ENCODE peak calls at places on chromosomes 3 and 15, in seven cellular contexts. One of them, this sample, is unnamed.

GRCh38 chr3:171123913-171124312 is 97.4 kb upstream of the SLC2A2 start:
- DNase-seq in mammary epithelial cell: no peak
- DNase-seq in cardiac septum: no peak
- DNase-seq in NAMALWA: no peak
- DNase-seq in GM12891: no peak
- DNase-seq in GM12865: no peak
- DNase-seq in NCI-H345: no peak
- DNase-seq in this sample: no peak

GRCh38 chr3:128318275-128318920 is 148.3 kb downstream of the DNAJB8 start:
- DNase-seq in cardiac septum: peak; percentile 68
- DNase-seq in NCI-H345: no peak
- DNase-seq in GM12865: no peak
- DNase-seq in NAMALWA: no peak
- DNase-seq in GM12891: no peak
- DNase-seq in mammary epithelial cell: no peak
- DNase-seq in this sample: no peak

GRCh38 chr3:196073188-196073838 is 8.6 kb downstream of the TFRC start:
- DNase-seq in GM12891: peak; percentile 34
- DNase-seq in cardiac septum: no peak
- DNase-seq in GM12865: peak; percentile 81
- DNase-seq in NCI-H345: peak; percentile 77
- DNase-seq in mammary epithelial cell: peak; percentile 31
- DNase-seq in NAMALWA: peak; percentile 86
- DNase-seq in this sample: peak; percentile 73

GRCh38 chr15:76313731-76314130 is 2.5 kb upstream of the ETFA start:
- DNase-seq in cardiac septum: no peak
- DNase-seq in mammary epithelial cell: no peak
- DNase-seq in GM12865: no peak
- DNase-seq in NCI-H345: no peak
- DNase-seq in GM12891: no peak
- DNase-seq in NAMALWA: no peak
- DNase-seq in this sample: no peak

GRCh38 chr3:65291448-65292091 is 603.8 kb upstream of the ADAMTS9 start:
- DNase-seq in GM12865: no peak
- DNase-seq in NAMALWA: no peak
- DNase-seq in mammary epithelial cell: peak; percentile 3
- DNase-seq in NCI-H345: no peak
- DNase-seq in cardiac septum: no peak
- DNase-seq in GM12891: no peak
- DNase-seq in this sample: no peak

GRCh38 chr3:37715358-37715757 is 146.3 kb upstream of the CTDSPL start:
- DNase-seq in GM12865: no peak
- DNase-seq in NAMALWA: no peak
- DNase-seq in cardiac septum: no peak
- DNase-seq in GM12891: no peak
- DNase-seq in mammary epithelial cell: no peak
- DNase-seq in NCI-H345: no peak
- DNase-seq in this sample: no peak

GRCh38 chr3:191391873-191392808 is 61.8 kb upstream of the UTS2B start:
- DNase-seq in GM12891: no peak
- DNase-seq in cardiac septum: no peak
- DNase-seq in GM12865: no peak
- DNase-seq in NAMALWA: no peak
- DNase-seq in mammary epithelial cell: no peak
- DNase-seq in NCI-H345: no peak
- DNase-seq in this sample: no peak

GRCh38 chr3:39124876-39125836 is 17.7 kb downstream of the TTC21A start:
- DNase-seq in NCI-H345: no peak
- DNase-seq in GM12865: no peak
- DNase-seq in cardiac septum: peak; percentile 70
- DNase-seq in NAMALWA: no peak
- DNase-seq in GM12891: no peak
- DNase-seq in mammary epithelial cell: no peak
- DNase-seq in this sample: no peak

GRCh38 chr15:40410476-40410875 is 4.9 kb downstream of the IVD start:
- DNase-seq in NCI-H345: no peak
- DNase-seq in mammary epithelial cell: no peak
- DNase-seq in GM12865: no peak
- DNase-seq in cardiac septum: no peak
- DNase-seq in NAMALWA: no peak
- DNase-seq in GM12891: no peak
- DNase-seq in this sample: no peak

GRCh38 chr15:98546325-98546724 is 102.0 kb upstream of the IGF1R start:
- DNase-seq in NCI-H345: no peak
- DNase-seq in GM12891: no peak
- DNase-seq in cardiac septum: no peak
- DNase-seq in GM12865: no peak
- DNase-seq in NAMALWA: no peak
- DNase-seq in mammary epithelial cell: no peak
- DNase-seq in this sample: no peak

GRCh38 chr15:38843736-38844590 is 279.3 kb upstream of the RASGRP1 start:
- DNase-seq in GM12891: no peak
- DNase-seq in cardiac septum: no peak
- DNase-seq in GM12865: peak; percentile 9
- DNase-seq in mammary epithelial cell: no peak
- DNase-seq in NAMALWA: no peak
- DNase-seq in NCI-H345: no peak
- DNase-seq in this sample: no peak

GRCh38 chr3:172635588-172635987 is 75.3 kb downstream of the NCEH1 start:
- DNase-seq in NCI-H345: no peak
- DNase-seq in GM12891: peak; percentile 10
- DNase-seq in GM12865: peak; percentile 55
- DNase-seq in NAMALWA: no peak
- DNase-seq in mammary epithelial cell: peak; percentile 76
- DNase-seq in cardiac septum: no peak
- DNase-seq in this sample: no peak

GRCh38 chr3:14519406-14519805 is 20.7 kb downstream of the GRIP2 start:
- DNase-seq in mammary epithelial cell: no peak
- DNase-seq in cardiac septum: peak; percentile 39
- DNase-seq in GM12891: no peak
- DNase-seq in GM12865: no peak
- DNase-seq in NCI-H345: no peak
- DNase-seq in NAMALWA: no peak
- DNase-seq in this sample: no peak

GRCh38 chr15:44633603-44634002 is 29.9 kb downstream of the SPG11 start:
- DNase-seq in GM12865: peak; percentile 24
- DNase-seq in NAMALWA: no peak
- DNase-seq in GM12891: no peak
- DNase-seq in cardiac septum: no peak
- DNase-seq in mammary epithelial cell: peak; percentile 59
- DNase-seq in NCI-H345: no peak
- DNase-seq in this sample: no peak

GRCh38 chr3:53235545-53235944 is 20.3 kb downstream of the TKT start:
- DNase-seq in cardiac septum: no peak
- DNase-seq in GM12865: no peak
- DNase-seq in NCI-H345: no peak
- DNase-seq in mammary epithelial cell: no peak
- DNase-seq in GM12891: no peak
- DNase-seq in NAMALWA: no peak
- DNase-seq in this sample: no peak

GRCh38 chr15:64911317-64912186 is at the start of gene ANKDD1A:
- DNase-seq in GM12865: peak; percentile 66
- DNase-seq in mammary epithelial cell: peak; percentile 57
- DNase-seq in cardiac septum: no peak
- DNase-seq in GM12891: peak; percentile 80
- DNase-seq in NAMALWA: no peak
- DNase-seq in NCI-H345: peak; percentile 57
- DNase-seq in this sample: peak; percentile 90

GRCh38 chr15:64842986-64843561 is 1.4 kb downstream of the PLEKHO2 start:
- DNase-seq in GM12891: no peak
- DNase-seq in NCI-H345: no peak
- DNase-seq in NAMALWA: peak; percentile 53
- DNase-seq in mammary epithelial cell: no peak
- DNase-seq in cardiac septum: peak; percentile 87
- DNase-seq in GM12865: peak; percentile 44
- DNase-seq in this sample: no peak

GRCh38 chr3:189978753-189979152 is 141.9 kb downstream of the P3H2 start:
- DNase-seq in NCI-H345: no peak
- DNase-seq in cardiac septum: no peak
- DNase-seq in mammary epithelial cell: no peak
- DNase-seq in GM12865: no peak
- DNase-seq in GM12891: no peak
- DNase-seq in NAMALWA: no peak
- DNase-seq in this sample: no peak

GRCh38 chr3:33278106-33278672 is 947 bp downstream of the FBXL2 start:
- DNase-seq in NCI-H345: peak; percentile 31
- DNase-seq in GM12891: no peak
- DNase-seq in cardiac septum: no peak
- DNase-seq in mammary epithelial cell: peak; percentile 52
- DNase-seq in NAMALWA: peak; percentile 11
- DNase-seq in GM12865: no peak
- DNase-seq in this sample: no peak

GRCh38 chr3:147773236-147773635 is 364.1 kb downstream of the ZIC1 start:
- DNase-seq in NCI-H345: no peak
- DNase-seq in mammary epithelial cell: no peak
- DNase-seq in GM12891: no peak
- DNase-seq in NAMALWA: no peak
- DNase-seq in GM12865: no peak
- DNase-seq in cardiac septum: no peak
- DNase-seq in this sample: no peak